ENCODE peak calls at places on chromosomes 16 and 17, in six cellular contexts. W is HCT116, D is GM12878, U is SK-N-SH, B is HL-60, N is A549. S is an unnamed sample.

GRCh38 chr16:53948734-53949430 is 244.9 kb downstream of the FTO start:
- DNase-seq in W (no peak), D (no peak), U (no peak), B (no peak), N (no peak), S (no peak)

GRCh38 chr16:67169642-67170167 is 633 bp upstream of the NOL3 start:
- DNase-seq in W (no peak), D (no peak), U (peak; percentile 73), B (no peak), N (no peak), S (peak; percentile 76)

GRCh38 chr17:13230350-13230900 is 212.6 kb upstream of the ELAC2 start:
- DNase-seq in W (no peak), D (no peak), U (no peak), B (no peak), N (no peak), S (no peak)

GRCh38 chr16:62068747-62069146 is 32.5 kb upstream of the CDH8 start:
- DNase-seq in W (no peak), D (no peak), U (peak; percentile 7), B (peak; percentile 2), N (no peak), S (peak; percentile 21)

GRCh38 chr16:67803894-67804293 is 2.5 kb downstream of the RANBP10 start:
- DNase-seq in W (no peak), D (no peak), U (no peak), B (no peak), N (no peak), S (no peak)

GRCh38 chr16:22311520-22311919 is 14.3 kb downstream of the POLR3E start:
- DNase-seq in W (no peak), D (no peak), U (no peak), B (no peak), N (no peak), S (no peak)

GRCh38 chr16:1183235-1183907 is 30.5 kb downstream of the CACNA1H start:
- DNase-seq in W (no peak), D (no peak), U (peak; percentile 55), B (no peak), N (peak; percentile 58), S (peak; percentile 53)

GRCh38 chr17:39045948-39046679 is 78.9 kb upstream of the FBXO47 start:
- DNase-seq in W (no peak), D (no peak), U (no peak), B (no peak), N (no peak), S (peak; percentile 25)

GRCh38 chr16:24273511-24273910 is 17.4 kb downstream of the CACNG3 start:
- DNase-seq in W (no peak), D (no peak), U (no peak), B (peak; percentile 28), N (peak; percentile 10), S (no peak)

GRCh38 chr17:152860-153420 is 15.6 kb downstream of the SCGB1C2 start:
- DNase-seq in W (no peak), D (no peak), U (no peak), B (no peak), N (no peak), S (no peak)

GRCh38 chr17:19238167-19238505 is 970 bp downstream of the EPN2 start:
- DNase-seq in W (no peak), D (no peak), U (peak; percentile 64), B (no peak), N (peak; percentile 58), S (peak; percentile 16)

GRCh38 chr16:57126412-57126811 is 34.0 kb downstream of the CPNE2 start:
- DNase-seq in W (no peak), D (no peak), U (no peak), B (no peak), N (no peak), S (no peak)

GRCh38 chr16:49021136-49021535 is 260.5 kb downstream of the CBLN1 start:
- DNase-seq in W (no peak), D (no peak), U (peak; percentile 40), B (no peak), N (no peak), S (no peak)

GRCh38 chr17:45147581-45148182 is 593 bp upstream of the HEXIM1 start:
- DNase-seq in W (peak; percentile 95), D (peak; percentile 85), U (no peak), B (peak; percentile 95), N (peak; percentile 83), S (peak; percentile 66)

GRCh38 chr17:35725917-35726608 is 5.4 kb upstream of the RASL10B start:
- DNase-seq in W (no peak), D (no peak), U (no peak), B (no peak), N (no peak), S (no peak)

GRCh38 chr16:57802635-57803412 is 533 bp upstream of the KIFC3 start:
- DNase-seq in W (no peak), D (no peak), U (peak; percentile 38), B (no peak), N (no peak), S (no peak)

GRCh38 chr17:40071720-40072480 is 9.1 kb downstream of the THRA start:
- DNase-seq in W (no peak), D (no peak), U (peak; percentile 79), B (peak; percentile 63), N (no peak), S (no peak)

GRCh38 chr17:27539152-27539551 is 82.9 kb downstream of the KSR1 start:
- DNase-seq in W (no peak), D (no peak), U (no peak), B (no peak), N (no peak), S (no peak)

GRCh38 chr17:27538156-27538955 is 82.1 kb downstream of the KSR1 start:
- DNase-seq in W (no peak), D (no peak), U (no peak), B (no peak), N (no peak), S (no peak)

GRCh38 chr17:27541326-27542023 is 85.2 kb downstream of the KSR1 start:
- DNase-seq in W (no peak), D (no peak), U (no peak), B (no peak), N (no peak), S (no peak)

GRCh38 chr17:27539794-27540193 is 83.5 kb downstream of the KSR1 start:
- DNase-seq in W (no peak), D (no peak), U (no peak), B (no peak), N (no peak), S (no peak)

DNA sequence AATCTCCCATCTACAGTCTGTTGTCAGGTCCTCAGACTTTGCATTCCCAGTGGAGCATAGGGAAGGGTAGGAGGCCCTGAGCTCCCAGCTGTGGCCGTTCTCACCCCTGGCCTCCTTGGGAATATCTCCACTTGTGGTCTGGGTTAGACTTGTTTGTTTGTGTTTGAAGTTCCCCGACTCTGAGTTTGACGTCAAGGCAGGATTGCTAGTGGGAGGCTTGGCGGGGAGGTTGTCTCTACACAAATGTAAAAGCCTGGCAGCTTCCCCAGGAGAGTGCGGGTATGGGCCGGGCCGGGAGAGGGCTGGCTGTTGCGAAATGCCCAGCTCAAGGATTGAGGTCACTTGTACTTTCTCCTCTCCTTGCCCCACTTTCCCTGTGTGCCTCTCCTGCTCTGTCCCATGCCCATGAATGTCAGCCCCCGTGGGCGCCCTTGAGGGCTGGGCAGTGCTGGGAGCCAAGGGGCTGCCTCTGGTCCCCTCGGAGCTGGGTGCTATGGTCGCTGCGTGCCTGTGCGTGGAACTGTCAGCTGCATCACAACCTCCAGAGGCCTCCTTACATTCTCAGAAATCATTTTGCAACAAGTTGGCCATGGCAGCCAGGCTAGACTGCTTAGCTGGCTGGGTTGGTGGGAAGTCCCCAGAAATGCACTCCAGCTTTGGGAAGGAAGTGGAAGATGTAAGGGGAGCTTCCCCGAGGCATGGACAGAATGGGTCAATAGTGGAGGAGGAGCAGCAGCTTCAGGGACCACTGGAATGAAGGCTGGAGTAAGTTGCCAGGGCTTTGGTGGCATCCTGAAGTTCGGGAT is 84.3 kb downstream of the KSR1 start:
- DNase-seq in W (no peak), D (no peak), U (no peak), B (peak; percentile 56), N (peak; percentile 81), S (no peak)
- TF ChIP-seq REST in W (no peak), D (no peak), U (no peak), B (no peak), N (no peak), S (no peak)

DNA sequence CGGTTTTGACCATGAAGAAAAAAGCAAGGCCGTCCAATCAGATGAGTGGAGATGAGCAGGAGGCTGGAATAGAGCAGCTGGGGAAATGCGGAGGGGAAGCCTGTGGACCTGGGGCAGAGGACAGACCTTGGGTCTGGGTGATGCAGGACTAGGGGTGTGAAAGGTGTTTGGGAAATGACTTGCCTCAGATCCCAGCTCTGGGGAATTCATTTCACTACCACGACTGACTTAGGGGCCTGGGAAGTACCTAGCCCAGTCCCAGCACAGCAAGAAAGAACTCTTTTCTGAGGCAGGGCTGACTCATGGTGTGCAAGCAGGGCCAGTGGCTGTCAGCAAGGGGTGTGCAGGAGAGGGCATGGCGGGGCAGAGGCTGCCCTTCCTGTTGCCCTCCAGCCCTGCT is 14.8 kb downstream of the DNAI2 start:
- DNase-seq in W (no peak), D (peak; percentile 69), U (no peak), B (no peak), N (no peak), S (no peak)
- TF ChIP-seq REST in W (no peak), D (no peak), U (no peak), B (no peak), N (no peak), S (no peak)

GRCh38 chr17:1420981-1421380 is 21.0 kb upstream of the YWHAE start:
- DNase-seq in W (no peak), D (no peak), U (no peak), B (no peak), N (no peak), S (no peak)
- TF ChIP-seq REST in W (no peak), D (no peak), U (no peak), B (no peak), N (no peak), S (no peak)

GRCh38 chr17:80475949-80476876 is at the start of gene NPTX1:
- DNase-seq in W (no peak), D (no peak), U (peak; percentile 87), B (no peak), N (no peak), S (no peak)
- TF ChIP-seq REST in W (no peak), D (no peak), U (no peak), B (no peak), N (no peak), S (no peak)

GRCh38 chr17:32516450-32516849 is 29.7 kb downstream of the CDK5R1 start:
- DNase-seq in W (no peak), D (no peak), U (no peak), B (no peak), N (no peak), S (no peak)
- TF ChIP-seq REST in W (no peak), D (no peak), U (no peak), B (no peak), N (no peak), S (no peak)

GRCh38 chr17:7932949-7933348 is 943 bp downstream of the CNTROB start:
- DNase-seq in W (no peak), D (no peak), U (no peak), B (peak; percentile 33), N (peak; percentile 90), S (peak; percentile 82)
- TF ChIP-seq REST in W (no peak), D (no peak), U (no peak), B (no peak), N (no peak), S (no peak)

GRCh38 chr17:21124096-21124495 is 2.7 kb upstream of the DHRS7B start:
- DNase-seq in W (no peak), D (no peak), U (no peak), B (no peak), N (no peak), S (no peak)

GRCh38 chr17:21113706-21114105 is 13.1 kb upstream of the DHRS7B start:
- DNase-seq in W (no peak), D (no peak), U (no peak), B (no peak), N (no peak), S (no peak)

GRCh38 chr17:21119945-21120249 is 6.9 kb upstream of the DHRS7B start:
- DNase-seq in W (no peak), D (no peak), U (no peak), B (no peak), N (no peak), S (no peak)

GRCh38 chr17:21119247-21119944 is 7.4 kb upstream of the DHRS7B start:
- DNase-seq in W (peak; percentile 74), D (no peak), U (peak; percentile 71), B (no peak), N (peak; percentile 86), S (peak; percentile 78)
- TF ChIP-seq REST in W (no peak), D (no peak), U (no peak), B (no peak), N (no peak), S (no peak)